ENCODE peak calls at places on chromosomes 11 and 22, in six cellular contexts. X is GM23248, K is PC-3, E is IMR-90, Y is HepG2, B is astrocyte. U is an unnamed sample.

GRCh38 chr11:63912678-63913077 is 4.3 kb downstream of the RCOR2 start:
- DNase-seq in X (no peak), K (no peak), E (no peak), B (no peak), Y (no peak), U (no peak)

GRCh38 chr22:27344546-27344945 is 457.0 kb downstream of the MN1 start:
- DNase-seq in E (no peak), X (no peak), Y (no peak), K (no peak), B (no peak), U (no peak)

GRCh38 chr11:112962854-112963367 is 1.7 kb downstream of the NCAM1 start:
- DNase-seq in X (peak), Y (no peak), B (no peak), K (no peak), E (no peak), U (no peak)

GRCh38 chr11:16117989-16118810 is 238.1 kb downstream of the SOX6 start:
- DNase-seq in K (no peak), X (no peak), E (no peak), B (no peak), Y (no peak), U (no peak)

GRCh38 chr11:123107945-123108344 is 46.0 kb upstream of the HSPA8 start:
- DNase-seq in E (no peak), X (no peak), B (no peak), Y (no peak), K (no peak), U (no peak)

GRCh38 chr22:46564084-46564714 is 26.8 kb upstream of the CELSR1 start:
- DNase-seq in K (no peak), Y (no peak), B (no peak), E (no peak), X (no peak), U (no peak)

GRCh38 chr11:46295312-46295995 is 18.0 kb downstream of the CREB3L1 start:
- DNase-seq in Y (peak), B (peak), K (no peak), X (peak), E (peak), U (peak)

GRCh38 chr22:27335102-27335660 is 466.4 kb downstream of the MN1 start:
- DNase-seq in B (no peak), E (no peak), X (no peak), Y (no peak), K (no peak), U (peak)

GRCh38 chr11:59196777-59197176 is 15.9 kb downstream of the MPEG1 start:
- DNase-seq in Y (no peak), E (no peak), X (no peak), K (no peak), B (no peak), U (no peak)

GRCh38 chr11:130765369-130765768 is 150.9 kb downstream of the SNX19 start:
- DNase-seq in Y (no peak), K (no peak), E (no peak), B (no peak), X (no peak), U (no peak)

GRCh38 chr11:130762342-130763037 is 153.8 kb downstream of the SNX19 start:
- DNase-seq in Y (no peak), B (no peak), E (no peak), K (peak), X (no peak), U (no peak)

GRCh38 chr11:130763087-130763980 is 152.9 kb downstream of the SNX19 start:
- DNase-seq in E (peak), B (no peak), Y (no peak), X (peak), K (no peak), U (no peak)

GRCh38 chr11:130761560-130762220 is 154.6 kb downstream of the SNX19 start:
- DNase-seq in E (no peak), B (no peak), K (no peak), Y (no peak), X (no peak), U (no peak)

GRCh38 chr11:130760515-130761125 is 155.7 kb downstream of the SNX19 start:
- DNase-seq in Y (no peak), X (no peak), B (no peak), E (no peak), K (no peak), U (no peak)
- H3K9ac ChIP-seq in Y (no peak), X (no peak), B (no peak), E (no peak), K (no peak), U (no peak)

GRCh38 chr11:132037961-132038360 is 667.5 kb downstream of the NTM start:
- DNase-seq in E (no peak), X (no peak), K (no peak), B (no peak), Y (no peak), U (no peak)
- H3K4me2 ChIP-seq in E (no peak), X (no peak), K (no peak), B (peak), Y (no peak), U (no peak)

GRCh38 chr22:32850591-32851517 is 49.3 kb downstream of the TIMP3 start:
- DNase-seq in B (no peak), E (no peak), K (no peak), Y (no peak), X (peak), U (no peak)
- H3K27ac ChIP-seq in B (no peak), E (no peak), K (no peak), Y (no peak), X (peak), U (no peak)

DNA sequence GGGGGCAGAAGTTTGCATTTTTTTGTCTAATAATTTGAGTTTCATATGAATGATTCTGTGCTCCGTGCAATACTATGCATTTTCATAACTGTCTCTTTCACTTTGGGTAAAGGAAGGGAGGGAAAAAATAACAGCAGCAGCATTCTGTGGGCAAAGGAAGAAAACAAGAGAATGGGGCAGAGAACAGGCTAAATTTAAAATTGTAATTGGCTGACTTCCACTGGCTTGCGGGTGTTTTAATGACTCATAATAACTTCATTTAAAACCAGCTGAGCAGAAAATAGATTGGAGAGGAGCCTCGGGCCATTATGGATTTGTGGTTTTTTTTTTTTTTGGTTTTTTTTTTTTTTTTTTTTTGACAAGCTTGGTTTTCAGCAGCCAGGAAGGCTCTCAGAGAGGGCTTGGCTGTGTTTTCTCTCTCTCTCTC is 107.4 kb downstream of the ZBTB16 start:
- DNase-seq in Y (no peak), E (peak), B (peak), X (peak), K (peak), U (no peak)
- H3K9ac ChIP-seq in Y (no peak), E (no peak), B (no peak), X (no peak), K (no peak), U (no peak)